ENCODE peak calls at places on chromosomes 3 and 15, in five cellular contexts. Y is uterus, Z is iPS DF 6.9, F is cortex of kidney, L is C1 segment of cervical spinal cord. I is an unnamed sample.

GRCh38 chr15:36880226-36880912 is 220.0 kb downstream of the MEIS2 start:
- DNase-seq in Y (no peak), Z (no peak), F (no peak), L (no peak), I (no peak)

GRCh38 chr3:119937229-119937628 is 155.3 kb downstream of the NR1I2 start:
- DNase-seq in Y (no peak), Z (no peak), F (no peak), L (no peak), I (no peak)

GRCh38 chr3:175386630-175387029 is 527.5 kb downstream of the NAALADL2 start:
- DNase-seq in Y (no peak), Z (no peak), F (no peak), L (no peak), I (no peak)

GRCh38 chr3:136239094-136239493 is 11.0 kb upstream of the PCCB start:
- DNase-seq in Y (no peak), Z (no peak), F (no peak), L (no peak), I (no peak)

GRCh38 chr3:139111392-139112229 is 66.9 kb upstream of the PRR23C start:
- DNase-seq in Y (peak), Z (peak), F (no peak), L (peak), I (peak)

GRCh38 chr15:39855400-39855799 is 64.7 kb downstream of the GPR176 start:
- DNase-seq in Y (no peak), Z (no peak), F (no peak), L (no peak), I (no peak)

GRCh38 chr3:4351872-4352271 is 48.7 kb downstream of the SETMAR start:
- DNase-seq in Y (no peak), Z (no peak), F (no peak), L (no peak), I (no peak)

GRCh38 chr3:8481380-8481779 is 20.2 kb upstream of the LMCD1 start:
- DNase-seq in Y (no peak), Z (no peak), F (no peak), L (no peak), I (no peak)

GRCh38 chr3:173993299-173993698 is 595.8 kb downstream of the NLGN1 start:
- DNase-seq in Y (no peak), Z (no peak), F (no peak), L (no peak), I (no peak)

GRCh38 chr3:181715601-181716340 is 4.0 kb downstream of the SOX2 start:
- DNase-seq in Y (no peak), Z (no peak), F (no peak), L (no peak), I (no peak)

GRCh38 chr15:69758810-69759410 is 306.3 kb downstream of the RPLP1 start:
- DNase-seq in Y (no peak), Z (no peak), F (no peak), L (no peak), I (no peak)

GRCh38 chr3:13452490-13453335 is 27.4 kb upstream of the HDAC11 start:
- DNase-seq in Y (no peak), Z (no peak), F (no peak), L (peak), I (peak)

GRCh38 chr15:80402339-80402738 is 1.8 kb upstream of the ARNT2 start:
- DNase-seq in Y (no peak), Z (no peak), F (no peak), L (no peak), I (no peak)

GRCh38 chr15:71627188-71627587 is 183.2 kb upstream of the NR2E3 start:
- DNase-seq in Y (no peak), Z (no peak), F (no peak), L (no peak), I (no peak)

GRCh38 chr3:151085889-151086483 is 522 bp downstream of the MED12L start:
- DNase-seq in Y (no peak), Z (no peak), F (no peak), L (no peak), I (no peak)

GRCh38 chr3:115512565-115513410 is 110.5 kb upstream of the GAP43 start:
- DNase-seq in Y (peak), Z (no peak), F (no peak), L (peak), I (peak)

GRCh38 chr15:42920281-42921048 is at the start of gene TTBK2:
- DNase-seq in Y (peak), Z (peak), F (no peak), L (peak), I (peak)

GRCh38 chr3:129002573-129003569 is 1.8 kb downstream of the EFCC1 start:
- DNase-seq in Y (no peak), Z (no peak), F (no peak), L (no peak), I (no peak)

GRCh38 chr3:14440531-14441239 is 38.3 kb downstream of the SLC6A6 start:
- DNase-seq in Y (no peak), Z (no peak), F (no peak), L (no peak), I (peak)

GRCh38 chr3:194344012-194344411 is 7.1 kb downstream of the CPN2 start:
- DNase-seq in Y (peak), Z (no peak), F (no peak), L (peak), I (peak)

GRCh38 chr15:74168673-74169274 is 4.7 kb upstream of the ISLR start:
- DNase-seq in Y (peak), Z (no peak), F (no peak), L (no peak), I (no peak)

GRCh38 chr3:52245322-52246263 is at the start of gene PPM1M:
- DNase-seq in Y (peak), Z (no peak), F (no peak), L (no peak), I (no peak)